ENCODE peak calls at places on chromosomes 2 and 18, in seven cellular contexts. E is mammary epithelial cell, G is endothelial cell of umbilical vein, Z is IMR-90, W is HCT116, T is fibroblast of lung, B is H9. U is an unnamed sample. For H3K4me1, the result is how much of the 10 kb centered on the place peaks cover.

GRCh38 chr18:9845256-9845655 is 40.5 kb upstream of the TXNDC2 start:
- DNase-seq in E (no peak), G (no peak), Z (no peak), W (no peak), T (peak), B (no peak), U (no peak)

GRCh38 chr2:119734051-119734450 is 25.7 kb upstream of the PTPN4 start:
- DNase-seq in E (no peak), G (no peak), Z (no peak), W (no peak), T (no peak), B (no peak), U (no peak)

GRCh38 chr18:43422483-43422882 is 145.2 kb upstream of the SYT4 start:
- DNase-seq in E (no peak), G (no peak), Z (no peak), W (no peak), T (peak), B (peak), U (no peak)

GRCh38 chr2:189782221-189782671 is 1.9 kb downstream of the ORMDL1 start:
- DNase-seq in E (peak), G (no peak), Z (peak), W (no peak), T (peak), B (no peak), U (no peak)

GRCh38 chr18:79644666-79645057 is 34.9 kb upstream of the CTDP1 start:
- DNase-seq in E (no peak), G (no peak), Z (peak), W (no peak), T (no peak), B (no peak), U (no peak)

GRCh38 chr2:233300401-233300800 is 7.2 kb upstream of the SAG start:
- DNase-seq in E (no peak), G (no peak), Z (peak), W (no peak), T (no peak), B (no peak), U (no peak)

GRCh38 chr2:33108483-33109443 is 162.0 kb downstream of the LTBP1 start:
- DNase-seq in E (peak), G (peak), Z (peak), W (no peak), T (peak), B (no peak), U (no peak)

GRCh38 chr2:159119652-159120257 is 151.3 kb downstream of the TANC1 start:
- DNase-seq in E (no peak), G (no peak), Z (peak), W (no peak), T (no peak), B (no peak), U (no peak)

GRCh38 chr2:17643031-17643615 is 102.6 kb downstream of the VSNL1 start:
- DNase-seq in E (peak), G (peak), Z (peak), W (peak), T (peak), B (no peak), U (no peak)

GRCh38 chr2:176934869-176935415 is 277.7 kb upstream of the HNRNPA3 start:
- DNase-seq in E (no peak), G (no peak), Z (no peak), W (no peak), T (no peak), B (no peak), U (no peak)

GRCh38 chr18:63445067-63445466 is 22.8 kb upstream of the VPS4B start:
- DNase-seq in E (peak), G (no peak), Z (no peak), W (no peak), T (no peak), B (no peak), U (no peak)

GRCh38 chr2:235394278-235394828 is 99.5 kb upstream of the AGAP1 start:
- DNase-seq in E (peak), G (no peak), Z (peak), W (peak), T (peak), B (no peak), U (no peak)

GRCh38 chr2:38750011-38750792 is 959 bp downstream of the SRSF7 start:
- DNase-seq in E (peak), G (peak), Z (peak), W (no peak), T (peak), B (no peak), U (no peak)

GRCh38 chr18:22391571-22392359 is 25.9 kb downstream of the CTAGE1 start:
- DNase-seq in E (peak), G (peak), Z (peak), W (no peak), T (peak), B (no peak), U (no peak)

GRCh38 chr2:136060401-136060940 is 57.5 kb downstream of the CXCR4 start:
- DNase-seq in E (no peak), G (no peak), Z (no peak), W (no peak), T (peak), B (no peak), U (no peak)

GRCh38 chr2:127811922-127812321 is 951 bp upstream of the WDR33 start:
- DNase-seq in E (no peak), G (no peak), Z (no peak), W (no peak), T (no peak), B (no peak), U (no peak)

GRCh38 chr2:74507926-74508520 is 528 bp upstream of the PCGF1 start:
- DNase-seq in E (no peak), G (peak), Z (peak), W (no peak), T (peak), B (peak), U (no peak)

GRCh38 chr2:42907835-42908234 is 115.5 kb upstream of the HAAO start:
- DNase-seq in E (no peak), G (no peak), Z (no peak), W (no peak), T (no peak), B (no peak), U (no peak)

GRCh38 chr2:42906557-42907380 is 114.4 kb upstream of the HAAO start:
- DNase-seq in E (peak), G (peak), Z (peak), W (no peak), T (peak), B (peak), U (no peak)

GRCh38 chr2:42905341-42906114 is 113.1 kb upstream of the HAAO start:
- DNase-seq in E (no peak), G (no peak), Z (no peak), W (no peak), T (peak), B (no peak), U (no peak)

GRCh38 chr2:42904576-42904876 is 112.1 kb upstream of the HAAO start:
- DNase-seq in E (no peak), G (no peak), Z (no peak), W (no peak), T (no peak), B (no peak), U (no peak)

DNA sequence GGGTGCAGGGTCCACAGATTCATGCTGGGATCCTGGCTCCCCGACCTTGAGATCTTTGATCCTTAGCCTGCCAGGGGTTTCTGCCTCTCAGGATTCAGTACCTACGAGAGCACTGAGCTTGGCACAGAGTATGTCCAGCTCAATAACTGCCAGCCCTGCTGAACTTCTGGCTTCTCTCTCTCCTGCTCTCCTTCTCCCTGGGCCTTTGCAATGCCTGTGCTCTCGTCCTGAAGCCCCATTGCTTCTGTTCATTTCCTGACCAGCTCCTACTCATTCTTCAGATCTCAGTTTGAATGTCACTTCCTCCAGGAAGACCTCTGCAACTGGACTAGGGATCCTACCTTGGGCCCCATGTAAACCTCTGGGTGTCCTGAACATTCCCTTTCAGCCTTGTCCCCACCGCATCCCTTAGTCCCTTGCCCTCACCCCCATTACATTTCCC is 113.8 kb upstream of the HAAO start:
- DNase-seq in E (no peak), G (no peak), Z (no peak), W (no peak), T (no peak), B (no peak), U (no peak)
- H3K9ac ChIP-seq in E (no peak), G (no peak), Z (no peak), W (no peak), T (no peak), B (no peak), U (no peak)

DNA sequence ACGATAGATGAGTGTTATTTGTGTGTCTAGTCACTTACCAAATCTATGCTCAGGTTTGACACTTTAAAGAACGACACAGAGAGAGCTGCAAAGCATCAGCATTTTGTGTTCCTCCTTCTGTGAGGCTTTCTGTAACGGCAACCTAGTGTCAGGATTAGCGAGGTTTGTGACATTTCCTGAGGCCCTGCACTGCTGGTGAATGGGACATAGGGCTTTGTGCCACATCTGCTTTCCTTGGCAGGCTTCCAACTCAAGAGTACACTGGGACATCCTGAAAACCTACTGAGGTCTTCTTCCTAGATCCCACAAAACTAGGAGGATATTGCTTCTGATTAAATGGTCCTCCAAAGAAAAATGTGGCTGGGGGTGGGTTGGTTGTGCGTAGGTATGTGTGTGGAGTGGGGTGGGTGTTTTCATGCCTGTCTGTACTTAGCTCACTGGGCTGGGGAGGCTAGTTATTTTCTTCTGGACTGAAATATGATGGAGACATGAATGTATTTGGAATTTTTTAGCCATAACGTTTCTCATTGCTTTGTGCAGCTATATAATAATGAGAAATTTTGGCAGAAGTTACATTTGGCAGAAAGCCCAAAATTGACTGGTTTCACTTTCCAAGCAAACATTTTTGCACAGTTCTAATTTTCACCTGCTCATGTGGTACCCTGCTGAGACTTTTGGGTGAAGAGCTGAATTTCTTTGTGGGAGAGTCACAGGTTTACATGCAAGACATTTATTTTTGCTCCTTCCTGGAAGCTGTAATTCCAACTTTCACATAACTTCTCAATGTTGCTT is 308.4 kb downstream of the XIRP2 start:
- DNase-seq in E (peak), G (peak), Z (peak), W (no peak), T (peak), B (no peak), U (no peak)
- H3K4me2 ChIP-seq in E (peak), G (no peak), Z (no peak), W (no peak), T (peak), B (no peak), U (no peak)

GRCh38 chr2:241036964-241037421 is 38.6 kb downstream of the SNED1 start:
- DNase-seq in E (no peak), G (no peak), Z (no peak), W (no peak), T (no peak), B (no peak), U (peak)

GRCh38 chr2:241036397-241036963 is 38.1 kb downstream of the SNED1 start:
- DNase-seq in E (peak), G (no peak), Z (no peak), W (no peak), T (peak), B (peak), U (peak)

GRCh38 chr2:241035142-241035817 is 36.9 kb downstream of the SNED1 start:
- DNase-seq in E (no peak), G (no peak), Z (no peak), W (no peak), T (no peak), B (peak), U (peak)

GRCh38 chr2:241034490-241035141 is 36.2 kb downstream of the SNED1 start:
- DNase-seq in E (no peak), G (no peak), Z (no peak), W (no peak), T (no peak), B (no peak), U (no peak)

GRCh38 chr2:241035818-241036396 is 37.5 kb downstream of the SNED1 start:
- DNase-seq in E (no peak), G (no peak), Z (no peak), W (no peak), T (no peak), B (peak), U (peak)
- H3K4me1 ChIP-seq in E (under half), G (under half), Z (under half), W (under half), T (under half), B (under half), U (half or more)

GRCh38 chr18:76488190-76488589 is 6.9 kb downstream of the ZNF516 start:
- DNase-seq in E (no peak), G (no peak), Z (peak), W (no peak), T (peak), B (no peak), U (no peak)

GRCh38 chr18:76490701-76491171 is 4.3 kb downstream of the ZNF516 start:
- DNase-seq in E (peak), G (peak), Z (peak), W (no peak), T (peak), B (no peak), U (peak)

GRCh38 chr18:76489081-76489480 is 6.0 kb downstream of the ZNF516 start:
- DNase-seq in E (no peak), G (no peak), Z (peak), W (no peak), T (peak), B (no peak), U (no peak)

GRCh38 chr18:76491436-76491800 is 3.6 kb downstream of the ZNF516 start:
- DNase-seq in E (peak), G (no peak), Z (peak), W (no peak), T (peak), B (peak), U (peak)

DNA sequence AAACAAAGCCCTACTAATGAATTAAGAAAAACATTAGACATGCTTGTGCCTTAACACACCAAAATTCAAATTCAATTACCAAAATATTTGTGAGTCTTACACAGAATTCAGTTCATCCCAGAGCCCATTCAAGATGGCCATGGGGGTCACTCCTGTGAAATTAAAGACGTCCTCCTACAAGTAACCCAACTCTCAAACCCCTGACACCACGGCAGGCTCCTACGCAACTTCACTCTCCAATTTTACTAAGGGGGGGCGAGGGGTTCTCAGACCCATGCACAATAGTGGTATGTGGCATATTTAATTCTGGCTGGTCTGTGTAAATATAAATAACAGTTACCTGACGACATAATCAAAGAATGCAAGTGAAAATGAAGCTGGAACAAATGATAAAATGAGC is 5.0 kb downstream of the ZNF516 start:
- DNase-seq in E (no peak), G (no peak), Z (no peak), W (no peak), T (peak), B (no peak), U (no peak)
- H3K9ac ChIP-seq in E (peak), G (no peak), Z (peak), W (no peak), T (peak), B (no peak), U (peak)

GRCh38 chr2:117825437-117825836 is 10.9 kb downstream of the DDX18 start:
- DNase-seq in E (no peak), G (no peak), Z (no peak), W (no peak), T (no peak), B (no peak), U (no peak)
- H3K4me2 ChIP-seq in E (no peak), G (no peak), Z (no peak), W (no peak), T (no peak), B (no peak), U (no peak)

DNA sequence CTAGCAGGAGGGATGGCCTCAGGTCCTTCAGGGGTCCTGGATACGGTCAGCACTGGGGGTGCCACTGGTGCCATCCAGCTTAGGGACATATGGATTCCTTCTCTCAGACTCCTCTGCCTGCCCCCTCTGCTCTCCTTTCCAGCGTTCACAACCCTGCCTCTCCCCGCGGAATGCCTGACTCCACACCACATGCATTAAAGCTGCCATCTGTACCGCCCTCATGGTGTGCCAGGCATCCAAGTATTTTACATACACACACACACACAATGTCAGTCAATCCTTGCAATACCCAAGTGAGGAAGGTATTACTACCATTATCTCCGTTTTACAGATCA is 165.6 kb upstream of the HAAO start:
- DNase-seq in E (no peak), G (no peak), Z (no peak), W (no peak), T (no peak), B (no peak), U (no peak)
- H3K4me1 ChIP-seq in E (under half), G (under half), Z (under half), W (under half), T (under half), B (under half), U (under half)

GRCh38 chr2:85425588-85425987 is 7.1 kb downstream of the SH2D6 start:
- DNase-seq in E (no peak), G (no peak), Z (no peak), W (no peak), T (no peak), B (no peak), U (no peak)

GRCh38 chr2:85421706-85422457 is 3.4 kb downstream of the SH2D6 start:
- DNase-seq in E (no peak), G (no peak), Z (no peak), W (no peak), T (no peak), B (no peak), U (no peak)

GRCh38 chr2:85427300-85427699 is 8.8 kb downstream of the SH2D6 start:
- DNase-seq in E (no peak), G (no peak), Z (no peak), W (no peak), T (no peak), B (no peak), U (no peak)

GRCh38 chr2:85420743-85421705 is 2.5 kb downstream of the SH2D6 start:
- DNase-seq in E (no peak), G (peak), Z (peak), W (no peak), T (peak), B (peak), U (peak)

DNA sequence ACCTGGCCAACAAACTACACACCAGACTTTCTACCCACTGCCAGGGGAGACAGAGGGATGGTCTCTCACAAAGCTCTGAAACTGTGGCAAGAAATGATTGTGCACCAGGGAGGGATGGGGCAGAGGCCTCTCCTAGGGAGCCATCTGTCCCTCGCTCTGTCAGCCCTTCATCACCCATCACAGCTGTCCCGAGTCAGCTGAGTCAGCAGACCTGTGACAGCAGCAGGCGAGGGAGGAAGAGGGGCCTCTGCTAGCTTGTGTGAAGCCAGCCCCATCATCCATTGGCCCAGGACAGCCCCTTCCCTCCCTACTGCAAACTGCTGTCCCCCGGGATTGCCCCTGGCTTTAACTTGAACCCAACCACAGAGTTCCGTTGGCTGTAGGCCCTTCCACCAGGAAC is 5.0 kb downstream of the SH2D6 start:
- DNase-seq in E (no peak), G (no peak), Z (no peak), W (no peak), T (no peak), B (no peak), U (peak)
- H3K9ac ChIP-seq in E (no peak), G (no peak), Z (no peak), W (no peak), T (no peak), B (no peak), U (no peak)